ENCODE peak calls at places on chromosomes 5 and 9, in nine cellular contexts. T, K, X, B, S, U, M, L and W are unnamed samples.

GRCh38 chr9:97759611-97760288 is 62.6 kb upstream of the XPA start:
- DNase-seq in T (no peak), K (no peak), X (no peak), B (no peak), S (no peak), U (no peak), M (no peak), L (no peak), W (no peak)

GRCh38 chr9:118985851-118986250 is 383.4 kb downstream of the BRINP1 start:
- DNase-seq in T (no peak), K (no peak), X (no peak), B (no peak), S (no peak), U (no peak), M (no peak), L (no peak), W (no peak)

GRCh38 chr5:150065886-150066285 is 20.5 kb downstream of the CSF1R start:
- DNase-seq in T (no peak), K (no peak), X (peak; percentile 12), B (no peak), S (peak; percentile 17), U (peak; percentile 50), M (peak; percentile 35), L (no peak), W (peak; percentile 76)

GRCh38 chr5:17978954-17979353 is 344.7 kb downstream of the TAF11L14 start:
- DNase-seq in T (no peak), K (no peak), X (no peak), B (no peak), S (no peak), U (no peak), M (no peak), L (no peak), W (no peak)

GRCh38 chr9:101028346-101029299 is at the start of gene PLPPR1:
- DNase-seq in T (peak; percentile 79), K (peak; percentile 95), X (peak; percentile 52), B (no peak), S (no peak), U (no peak), M (no peak), L (peak; percentile 82), W (no peak)

GRCh38 chr5:178872302-178872701 is 12.5 kb downstream of the ZNF354B start:
- DNase-seq in T (no peak), K (no peak), X (no peak), B (no peak), S (no peak), U (no peak), M (no peak), L (no peak), W (no peak)

GRCh38 chr9:17926246-17926645 is 347.4 kb downstream of the SH3GL2 start:
- DNase-seq in T (no peak), K (no peak), X (no peak), B (no peak), S (no peak), U (no peak), M (peak; percentile 45), L (no peak), W (no peak)

GRCh38 chr9:128149001-128149701 is at the start of gene LCN2:
- DNase-seq in T (no peak), K (no peak), X (peak; percentile 15), B (no peak), S (no peak), U (no peak), M (peak; percentile 72), L (peak; percentile 4), W (no peak)

GRCh38 chr5:134911285-134912215 is 6.6 kb downstream of the PCBD2 start:
- DNase-seq in T (no peak), K (no peak), X (no peak), B (no peak), S (no peak), U (no peak), M (no peak), L (no peak), W (no peak)

GRCh38 chr5:67354051-67354450 is 157.5 kb upstream of the CD180 start:
- DNase-seq in T (no peak), K (peak; percentile 15), X (no peak), B (no peak), S (no peak), U (peak; percentile 24), M (no peak), L (no peak), W (no peak)

GRCh38 chr5:446864-447263 is 3.9 kb downstream of the EXOC3 start:
- DNase-seq in T (peak; percentile 58), K (peak; percentile 57), X (peak; percentile 61), B (no peak), S (peak; percentile 41), U (peak; percentile 59), M (peak; percentile 48), L (no peak), W (peak; percentile 68)

GRCh38 chr9:91328186-91328585 is 33.5 kb downstream of the AUH start:
- DNase-seq in T (no peak), K (no peak), X (no peak), B (no peak), S (no peak), U (no peak), M (no peak), L (no peak), W (no peak)

GRCh38 chr5:52674815-52675545 is 112.7 kb upstream of the ITGA1 start:
- DNase-seq in T (no peak), K (no peak), X (peak; percentile 29), B (no peak), S (peak; percentile 63), U (no peak), M (peak; percentile 78), L (no peak), W (no peak)

GRCh38 chr9:14942037-14942436 is 31.8 kb upstream of the FREM1 start:
- DNase-seq in T (no peak), K (no peak), X (peak; percentile 11), B (no peak), S (no peak), U (no peak), M (peak; percentile 5), L (no peak), W (no peak)

GRCh38 chr5:77798448-77798847 is 22.3 kb upstream of the TBCA start:
- DNase-seq in T (no peak), K (no peak), X (no peak), B (no peak), S (no peak), U (no peak), M (no peak), L (no peak), W (peak; percentile 92)